ENCODE peak calls at places on chromosomes 1 and 21, in four cellular contexts. X is neural progenitor cell, B is OCI-LY7, I is lower lobe of right lung. J is an unnamed sample.

GRCh38 chr1:38489844-38490270 is 369.7 kb downstream of the RRAGC start:
- DNase-seq in I (no peak), X (peak), B (peak), J (no peak)

GRCh38 chr1:23651069-23651808 is 40.4 kb upstream of the RPL11 start:
- DNase-seq in X (no peak), B (no peak), I (no peak), J (no peak)

GRCh38 chr1:214380986-214381695 is 100.2 kb downstream of the SMYD2 start:
- DNase-seq in I (no peak), B (no peak), X (no peak), J (no peak)

GRCh38 chr1:223353939-223354338 is 10.0 kb downstream of the SUSD4 start:
- DNase-seq in B (no peak), X (no peak), I (no peak), J (no peak)

GRCh38 chr21:36773111-36773510 is 74.2 kb downstream of the SIM2 start:
- DNase-seq in X (no peak), I (peak), B (no peak), J (no peak)

GRCh38 chr1:118960026-118960561 is 28.0 kb downstream of the TBX15 start:
- DNase-seq in I (no peak), B (peak), X (no peak), J (no peak)

GRCh38 chr1:36326499-36326898 is 3.1 kb upstream of the EVA1B start:
- DNase-seq in I (no peak), B (peak), X (no peak), J (no peak)

GRCh38 chr1:178465011-178465410 is 31.8 kb downstream of the CLEC20A start:
- DNase-seq in I (no peak), B (no peak), X (no peak), J (no peak)

GRCh38 chr1:171787686-171788480 is 6.4 kb downstream of the METTL13 start:
- DNase-seq in I (no peak), B (no peak), X (no peak), J (no peak)

GRCh38 chr1:246176126-246177024 is 330.7 kb downstream of the SMYD3 start:
- DNase-seq in X (no peak), I (peak), B (no peak), J (no peak)

GRCh38 chr1:206575165-206575893 is 36.9 kb downstream of the EIF2D start:
- DNase-seq in X (no peak), I (peak), B (peak), J (no peak)

GRCh38 chr1:10888791-10889627 is 92.6 kb upstream of the CASZ1 start:
- DNase-seq in X (peak), I (no peak), B (no peak), J (no peak)

GRCh38 chr1:101237229-101237837 is 514 bp downstream of the S1PR1 start:
- DNase-seq in X (peak), B (no peak), I (no peak), J (no peak)

GRCh38 chr1:196611873-196612272 is 3.6 kb upstream of the KCNT2 start:
- DNase-seq in X (peak), I (no peak), B (no peak), J (no peak)

GRCh38 chr1:206939841-206940587 is 6.3 kb downstream of the PIGR start:
- DNase-seq in B (no peak), I (no peak), X (no peak), J (no peak)

GRCh38 chr1:190022709-190023108 is 455.0 kb downstream of the BRINP3 start:
- DNase-seq in B (no peak), X (no peak), I (no peak), J (no peak)

GRCh38 chr1:162629651-162630050 is 2.6 kb upstream of the DDR2 start:
- DNase-seq in X (no peak), B (no peak), I (no peak), J (no peak)

GRCh38 chr21:43721225-43721605 is 2.3 kb downstream of the PDXK start:
- DNase-seq in B (no peak), X (no peak), I (no peak), J (no peak)

GRCh38 chr1:91440845-91441244 is 36.2 kb upstream of the HFM1 start:
- DNase-seq in X (no peak), I (no peak), B (peak), J (no peak)

GRCh38 chr1:11550664-11551283 is 71.8 kb downstream of the DISP3 start:
- DNase-seq in I (no peak), B (peak), X (peak), J (peak)

GRCh38 chr1:201726700-201727099 is 102.3 kb upstream of the IPO9 start:
- DNase-seq in I (no peak), B (no peak), X (no peak), J (no peak)

GRCh38 chr1:204714861-204715511 is 29.4 kb upstream of the LRRN2 start:
- DNase-seq in I (no peak), X (peak), B (peak), J (no peak)

GRCh38 chr1:117828206-117828605 is 101.2 kb downstream of the GDAP2 start:
- DNase-seq in B (no peak), X (no peak), I (no peak), J (no peak)

GRCh38 chr1:228008391-228009115 is 1.8 kb downstream of the WNT3A start:
- DNase-seq in B (no peak), X (peak), I (no peak), J (no peak)

GRCh38 chr1:53070621-53071020 is 8.6 kb downstream of the PODN start:
- DNase-seq in X (no peak), I (peak), B (no peak), J (no peak)

GRCh38 chr1:59066231-59066630 is 230.7 kb upstream of the FGGY start:
- DNase-seq in B (no peak), X (no peak), I (no peak), J (peak)

GRCh38 chr1:160641323-160642280 is 5.2 kb downstream of the SLAMF1 start:
- DNase-seq in X (no peak), B (no peak), I (no peak), J (no peak)

GRCh38 chr1:158115126-158115525 is 65.6 kb upstream of the CD1D start:
- DNase-seq in B (peak), I (no peak), X (no peak), J (no peak)

GRCh38 chr21:25171438-25171837 is 435.8 kb downstream of the MRPL39 start:
- DNase-seq in B (no peak), I (no peak), X (no peak), J (peak)

GRCh38 chr1:3313579-3313955 is 140.9 kb upstream of the ARHGEF16 start:
- DNase-seq in X (peak), B (no peak), I (peak), J (no peak)

GRCh38 chr1:247043406-247043805 is 35.2 kb downstream of the ZNF670 start:
- DNase-seq in I (no peak), X (no peak), B (no peak), J (no peak)

GRCh38 chr1:68103006-68103545 is 52.6 kb upstream of the DIRAS3 start:
- DNase-seq in I (no peak), B (no peak), X (peak), J (no peak)

GRCh38 chr1:232978827-232979226 is 28.4 kb downstream of the NTPCR start:
- DNase-seq in B (no peak), I (no peak), X (no peak), J (no peak)

GRCh38 chr1:232981161-232981560 is 30.8 kb downstream of the NTPCR start:
- DNase-seq in I (no peak), B (no peak), X (no peak), J (no peak)

GRCh38 chr1:232982238-232982944 is 32.0 kb downstream of the NTPCR start:
- DNase-seq in X (no peak), I (no peak), B (no peak), J (no peak)

GRCh38 chr1:232979596-232979995 is 29.2 kb downstream of the NTPCR start:
- DNase-seq in B (no peak), I (no peak), X (no peak), J (no peak)

DNA sequence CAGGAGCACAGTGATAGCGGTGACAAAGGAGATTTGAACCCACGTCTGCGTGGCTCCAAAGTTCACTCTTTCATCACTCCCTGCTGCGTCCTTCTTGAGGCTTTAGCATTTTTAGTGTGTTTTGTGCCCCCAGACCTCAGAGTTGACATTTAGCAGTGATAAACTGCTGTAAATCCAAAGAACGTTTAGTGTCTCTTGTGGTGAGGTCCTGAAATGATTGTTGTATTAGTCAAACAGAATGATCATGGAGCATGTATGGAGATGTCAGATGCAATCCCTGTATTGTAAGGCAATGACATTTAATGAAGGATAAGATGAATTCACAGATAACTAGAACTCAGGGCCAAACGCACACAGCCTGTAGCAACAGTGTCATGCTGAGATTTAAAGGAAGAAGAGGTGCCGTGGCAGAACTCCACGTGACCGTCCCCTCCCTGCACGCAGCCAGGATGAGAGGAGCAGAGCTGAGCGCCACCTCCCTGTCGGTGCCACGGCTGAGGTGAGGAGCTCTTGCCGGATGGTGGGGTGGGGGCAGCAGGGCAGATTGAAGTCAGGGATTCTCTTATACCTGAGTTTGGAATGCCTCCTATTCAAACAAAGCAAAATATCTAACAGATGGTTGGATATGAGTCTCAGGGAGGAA is 30.0 kb downstream of the NTPCR start:
- DNase-seq in X (no peak), I (no peak), B (no peak), J (no peak)
- H3K4me3 ChIP-seq in X (no peak), I (no peak), B (no peak), J (no peak)

GRCh38 chr21:29298348-29299045 is at the start of gene BACH1:
- DNase-seq in I (peak), B (peak), X (peak), J (no peak)
- TF ChIP-seq CTCF in I (peak), B (peak), X (peak), J (peak)

DNA sequence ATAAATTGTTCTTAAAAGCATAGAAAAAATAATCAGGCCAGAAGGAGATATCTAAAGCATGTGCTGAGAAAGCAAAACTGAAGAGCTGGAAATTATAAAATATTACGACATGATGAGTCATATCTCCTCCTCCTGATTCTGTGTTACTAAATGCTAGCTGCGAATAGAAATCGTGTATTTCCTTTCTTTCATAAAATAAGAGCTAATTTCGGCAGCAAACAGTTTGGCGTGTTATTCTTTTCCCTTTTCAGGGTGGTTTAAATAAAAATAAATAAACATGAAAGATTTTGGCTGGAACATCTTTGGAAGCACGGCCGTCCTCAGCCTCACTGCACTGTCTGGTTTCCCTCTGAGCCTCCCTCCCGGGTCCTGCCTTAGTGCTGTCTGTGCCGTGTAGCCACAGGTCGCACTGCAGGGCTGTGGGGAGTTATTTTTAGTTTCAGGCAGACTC is 56.0 kb downstream of the ADARB1 start:
- DNase-seq in I (no peak), B (no peak), X (no peak), J (no peak)
- H3K4me3 ChIP-seq in I (peak), B (no peak), X (no peak), J (no peak)

GRCh38 chr1:104125226-104125625 is 375.5 kb downstream of the AMY1C start:
- DNase-seq in X (no peak), B (no peak), I (no peak), J (no peak)

GRCh38 chr1:104125935-104126334 is 376.2 kb downstream of the AMY1C start:
- DNase-seq in X (no peak), I (no peak), B (no peak), J (no peak)

DNA sequence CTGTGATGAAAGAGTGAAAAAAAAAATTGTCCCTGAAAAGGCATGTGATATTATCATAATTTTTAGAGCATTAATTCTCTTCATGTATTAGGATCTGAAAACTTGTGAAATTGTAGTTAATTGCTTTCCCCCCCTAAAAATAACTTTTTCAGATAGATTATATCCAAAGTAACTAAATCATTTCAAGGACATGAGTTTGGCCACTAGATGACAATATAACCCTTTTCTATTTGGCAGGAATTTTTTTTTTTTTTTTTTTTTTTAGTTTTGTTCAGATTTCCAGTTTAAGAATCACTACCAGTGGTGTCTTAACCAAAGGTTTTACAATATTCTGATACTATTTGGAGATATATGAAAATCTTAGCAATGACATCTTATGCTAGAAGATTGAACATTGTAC is 370.8 kb downstream of the AMY1C start:
- DNase-seq in I (no peak), X (no peak), B (no peak), J (no peak)
- TF ChIP-seq CTCF in I (no peak), X (peak), B (peak), J (no peak)

GRCh38 chr21:34524671-34525601 is 12.9 kb upstream of the KCNE1 start:
- DNase-seq in B (no peak), X (peak), I (no peak), J (no peak)
- H3K4me3 ChIP-seq in B (no peak), X (no peak), I (peak), J (peak)

GRCh38 chr1:156681196-156681595 is 4.0 kb upstream of the NES start:
- DNase-seq in I (no peak), B (no peak), X (no peak), J (no peak)

GRCh38 chr1:156680056-156680455 is 2.8 kb upstream of the NES start:
- DNase-seq in X (no peak), B (no peak), I (no peak), J (no peak)

GRCh38 chr1:156677616-156678596 is 699 bp upstream of the NES start:
- DNase-seq in X (peak), I (peak), B (peak), J (no peak)

GRCh38 chr1:156684227-156684782 is 7.1 kb upstream of the NES start:
- DNase-seq in X (no peak), I (no peak), B (no peak), J (no peak)

GRCh38 chr1:156682166-156682890 is 5.1 kb upstream of the NES start:
- DNase-seq in B (no peak), X (peak), I (no peak), J (no peak)
- TF ChIP-seq CTCF in B (no peak), X (peak), I (no peak), J (peak)

GRCh38 chr1:167635941-167636340 is 5.9 kb downstream of the RCSD1 start:
- DNase-seq in I (no peak), B (no peak), X (no peak), J (no peak)
- H3K4me3 ChIP-seq in I (no peak), B (peak), X (no peak), J (no peak)

DNA sequence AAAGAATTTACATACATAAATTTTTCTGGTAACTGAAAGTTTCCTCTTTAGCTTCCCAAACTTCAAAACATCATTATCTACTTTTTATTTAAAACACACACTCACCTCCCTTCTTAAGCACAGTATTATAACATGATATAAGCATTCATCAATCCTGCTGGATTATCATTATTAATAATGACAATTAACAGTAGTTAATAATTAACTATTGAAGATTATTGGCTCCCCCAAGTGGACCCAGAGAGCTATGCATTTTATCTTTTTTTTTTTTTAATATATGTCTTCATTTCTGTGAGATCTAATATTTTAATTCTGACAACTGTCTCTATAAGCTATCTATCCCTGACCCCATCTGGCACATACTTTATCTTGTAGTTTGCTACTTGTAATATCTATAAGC is 252.1 kb upstream of the CACYBP start:
- DNase-seq in B (no peak), X (no peak), I (no peak), J (no peak)
- TF ChIP-seq CTCF in B (peak), X (peak), I (no peak), J (peak)

GRCh38 chr1:24707659-24708058 is 37.6 kb upstream of the CLIC4 start:
- DNase-seq in B (no peak), X (no peak), I (no peak), J (no peak)

GRCh38 chr1:24702511-24703293 is 42.5 kb upstream of the CLIC4 start:
- DNase-seq in B (no peak), X (peak), I (no peak), J (no peak)

GRCh38 chr1:24705260-24706073 is 39.8 kb upstream of the CLIC4 start:
- DNase-seq in B (no peak), X (peak), I (peak), J (no peak)

GRCh38 chr1:24708938-24709337 is 36.3 kb upstream of the CLIC4 start:
- DNase-seq in B (peak), I (no peak), X (no peak), J (no peak)

DNA sequence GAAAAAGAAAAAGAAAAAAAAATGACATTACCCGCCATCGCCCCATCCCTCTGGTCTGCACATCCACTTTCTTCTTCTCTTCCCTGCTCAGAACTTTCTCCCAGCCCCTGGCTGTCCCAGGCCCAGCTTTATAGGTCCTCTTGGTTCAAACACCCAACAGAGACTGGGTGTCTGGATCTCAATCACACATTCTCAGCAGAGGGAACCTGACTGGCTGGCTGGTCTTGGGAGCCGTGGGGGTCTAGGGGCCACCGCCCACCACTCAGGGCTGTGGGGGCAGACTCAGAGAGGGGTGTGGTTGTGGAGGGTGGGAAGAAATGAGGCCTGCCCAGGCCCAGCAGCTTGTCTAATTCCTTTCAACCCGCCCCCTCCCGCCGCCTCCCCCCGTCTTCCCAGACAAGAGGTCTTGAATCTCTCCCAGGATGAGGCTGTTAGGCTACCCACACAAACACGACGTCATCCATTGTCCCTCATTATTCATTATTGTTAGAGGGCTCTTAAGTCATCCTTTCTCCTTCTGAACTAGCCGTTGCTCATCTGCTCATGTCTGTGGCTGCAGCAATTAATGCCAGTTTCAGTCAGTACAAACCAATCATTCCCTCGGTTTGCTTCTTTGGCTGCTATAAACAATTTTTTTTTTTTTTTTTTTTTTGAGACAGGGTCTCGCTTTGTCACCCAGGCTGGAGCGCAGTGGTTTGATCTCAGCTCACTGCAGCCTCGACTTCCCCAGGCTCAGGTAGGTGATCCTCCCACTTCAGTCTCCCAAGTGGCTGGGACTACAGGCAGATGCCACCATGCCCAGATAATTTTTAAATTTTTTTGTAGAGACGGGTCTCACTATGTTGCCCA is 40.6 kb upstream of the CLIC4 start:
- DNase-seq in X (peak), B (no peak), I (no peak), J (no peak)
- H3K4me3 ChIP-seq in X (no peak), B (no peak), I (peak), J (no peak)

J was measured in epithelial cell of proximal tubule.